ENCODE peak calls at places on chromosomes 7 and 10, in eight cellular contexts. C, J, I, F, X, N, D and L are unnamed samples.

GRCh38 chr7:4527988-4528641 is 154.0 kb upstream of the FOXK1 start:
- DNase-seq in C (no peak), I (no peak), J (no peak), F (no peak), D (no peak), X (no peak), N (peak), L (no peak)

GRCh38 chr10:75469018-75469616 is 37.7 kb downstream of the LRMDA start:
- DNase-seq in X (no peak), F (no peak), C (no peak), J (peak), I (peak), D (no peak), N (peak), L (no peak)

GRCh38 chr10:127740596-127740995 is 3.6 kb downstream of the FOXI2 start:
- DNase-seq in C (no peak), J (no peak), N (peak), F (no peak), I (no peak), D (no peak), X (no peak), L (no peak)

GRCh38 chr10:113631680-113632079 is 32.2 kb downstream of the NRAP start:
- DNase-seq in C (no peak), X (no peak), I (no peak), N (no peak), F (no peak), J (no peak), D (no peak), L (no peak)

GRCh38 chr10:47361293-47361692 is 13.1 kb downstream of the RBP3 start:
- DNase-seq in D (peak), C (no peak), J (no peak), I (no peak), N (peak), F (peak), X (no peak), L (no peak)

GRCh38 chr10:36349445-36350063 is 707.5 kb upstream of the FZD8 start:
- DNase-seq in C (no peak), X (no peak), N (no peak), F (no peak), I (peak), D (no peak), J (no peak), L (no peak)

GRCh38 chr10:2985729-2986232 is 81.6 kb upstream of the PFKP start:
- DNase-seq in C (no peak), I (no peak), J (no peak), F (no peak), X (no peak), N (peak), D (no peak), L (no peak)

GRCh38 chr7:138515001-138515528 is 55.0 kb downstream of the TRIM24 start:
- DNase-seq in X (no peak), F (no peak), J (no peak), N (no peak), I (no peak), C (no peak), D (no peak), L (no peak)

GRCh38 chr10:131806146-131806545 is 94.7 kb upstream of the PPP2R2D start:
- DNase-seq in C (no peak), D (no peak), J (no peak), N (no peak), I (no peak), F (no peak), X (no peak), L (no peak)

GRCh38 chr7:55587687-55588378 is 15.5 kb upstream of the VOPP1 start:
- DNase-seq in C (no peak), X (no peak), D (no peak), I (no peak), N (no peak), J (no peak), F (no peak), L (no peak)

GRCh38 chr10:58508316-58508715 is 4.4 kb upstream of the BICC1 start:
- DNase-seq in F (no peak), D (no peak), I (no peak), C (no peak), J (no peak), N (peak), X (no peak), L (no peak)

GRCh38 chr7:78959471-78959870 is 494.0 kb downstream of the MAGI2 start:
- DNase-seq in C (no peak), F (no peak), D (no peak), I (no peak), N (no peak), X (no peak), J (no peak), L (no peak)

GRCh38 chr10:88157981-88158465 is 294.6 kb downstream of the PTEN start:
- DNase-seq in I (no peak), D (peak), N (peak), J (no peak), C (no peak), X (no peak), F (no peak), L (no peak)

GRCh38 chr7:51288896-51289607 is 27.6 kb downstream of the COBL start:
- DNase-seq in X (no peak), I (no peak), J (no peak), D (no peak), N (no peak), C (no peak), F (no peak), L (no peak)

GRCh38 chr7:141151726-141152125 is 77.9 kb downstream of the TMEM178B start:
- DNase-seq in X (no peak), C (no peak), I (no peak), D (no peak), N (no peak), J (no peak), F (no peak), L (no peak)

GRCh38 chr7:130441408-130441854 is 615 bp upstream of the CEP41 start:
- DNase-seq in X (no peak), D (peak), C (peak), N (no peak), F (peak), I (no peak), J (no peak), L (peak)

GRCh38 chr10:80464557-80465466 is 10.7 kb downstream of the TSPAN14 start:
- DNase-seq in C (no peak), J (no peak), N (no peak), X (no peak), F (peak), I (no peak), D (no peak), L (peak)

GRCh38 chr10:29243061-29243460 is 45.8 kb upstream of the LYZL1 start:
- DNase-seq in F (no peak), J (no peak), I (no peak), X (no peak), N (no peak), C (no peak), D (no peak), L (no peak)

GRCh38 chr10:75542084-75542483 is 110.7 kb downstream of the LRMDA start:
- DNase-seq in X (no peak), J (no peak), C (no peak), F (no peak), I (no peak), D (peak), N (no peak), L (no peak)

GRCh38 chr7:27210441-27211083 is 10.7 kb upstream of the HOXA13 start:
- DNase-seq in C (no peak), D (peak), N (peak), J (no peak), I (peak), F (no peak), X (no peak), L (no peak)

GRCh38 chr10:22597142-22597541 is 117.2 kb downstream of the PIP4K2A start:
- DNase-seq in D (peak), I (no peak), C (no peak), N (no peak), J (no peak), F (no peak), X (no peak), L (no peak)

GRCh38 chr7:74012842-74013249 is 15.1 kb upstream of the ELN start:
- DNase-seq in J (peak), D (peak), X (no peak), I (peak), F (no peak), N (peak), C (no peak), L (no peak)

GRCh38 chr10:19302117-19302516 is 253.5 kb downstream of the MALRD1 start:
- DNase-seq in F (no peak), I (no peak), C (no peak), J (no peak), D (no peak), X (no peak), N (peak), L (no peak)

GRCh38 chr10:76175533-76176165 is 744.2 kb downstream of the LRMDA start:
- DNase-seq in J (no peak), N (no peak), F (no peak), C (no peak), D (no peak), X (no peak), I (no peak), L (no peak)

GRCh38 chr7:108128514-108128913 is 1.6 kb downstream of the LAMB4 start:
- DNase-seq in I (no peak), D (no peak), F (no peak), X (no peak), N (no peak), C (no peak), J (no peak), L (no peak)

GRCh38 chr7:29278362-29279070 is 83.9 kb downstream of the CHN2 start:
- DNase-seq in D (no peak), X (no peak), N (no peak), I (no peak), C (peak), F (no peak), J (no peak), L (peak)

GRCh38 chr7:137943132-137943551 is 58.7 kb downstream of the CREB3L2 start:
- DNase-seq in F (no peak), C (no peak), D (no peak), J (no peak), I (no peak), N (no peak), X (no peak), L (peak)

GRCh38 chr7:44491229-44491628 is 771 bp upstream of the NUDCD3 start:
- DNase-seq in C (no peak), J (no peak), N (no peak), D (no peak), X (no peak), I (no peak), F (no peak), L (no peak)

GRCh38 chr7:17434841-17435692 is 136.6 kb downstream of the AHR start:
- DNase-seq in D (no peak), J (no peak), X (no peak), C (no peak), N (no peak), I (no peak), F (no peak), L (no peak)

GRCh38 chr7:126723966-126724544 is 528.7 kb downstream of the GRM8 start:
- DNase-seq in F (no peak), X (no peak), D (no peak), C (no peak), I (no peak), J (no peak), N (no peak), L (no peak)

GRCh38 chr7:99005776-99006175 is 127.4 kb downstream of the TRRAP start:
- DNase-seq in F (no peak), D (peak), I (peak), X (no peak), J (no peak), C (no peak), N (no peak), L (no peak)

GRCh38 chr7:44665531-44666213 is 59.2 kb downstream of the OGDH start:
- DNase-seq in J (no peak), N (peak), C (no peak), I (no peak), X (no peak), F (no peak), D (no peak), L (no peak)

GRCh38 chr10:20990604-20991003 is 93.5 kb upstream of the NEBL start:
- DNase-seq in X (no peak), D (no peak), I (no peak), F (no peak), J (no peak), C (no peak), N (peak), L (no peak)

GRCh38 chr7:90681336-90682019 is 85.4 kb downstream of the CDK14 start:
- DNase-seq in D (no peak), J (no peak), F (no peak), X (no peak), N (no peak), I (no peak), C (no peak), L (no peak)

GRCh38 chr10:44792119-44792783 is 118.9 kb upstream of the TMEM72 start:
- DNase-seq in F (no peak), J (no peak), N (no peak), I (no peak), D (no peak), X (no peak), C (no peak), L (no peak)